ENCODE peak calls at places on chromosome 16, in four cellular contexts. I, W, X and H are unnamed samples.

GRCh38 chr16:89805136-89805905 is 11.1 kb downstream of the FANCA start:
- DNase-seq in X (peak), I (no peak), W (no peak), H (peak)

GRCh38 chr16:28504707-28505404 is 1.8 kb downstream of the IL27 start:
- DNase-seq in I (no peak), X (peak), W (no peak), H (no peak)

GRCh38 chr16:57485916-57486857 is at the start of gene DOK4:
- DNase-seq in I (peak), X (peak), W (peak), H (peak)

GRCh38 chr16:74760007-74760767 is 14.4 kb downstream of the FA2H start:
- DNase-seq in W (no peak), X (no peak), I (no peak), H (peak)

GRCh38 chr16:88993006-88993787 is 16.2 kb upstream of the CBFA2T3 start:
- DNase-seq in I (no peak), X (no peak), W (no peak), H (no peak)

GRCh38 chr16:88503771-88504488 is 50.9 kb downstream of the ZFPM1 start:
- DNase-seq in X (no peak), W (no peak), I (no peak), H (no peak)

GRCh38 chr16:21314339-21314738 is 36.2 kb upstream of the CRYM start:
- DNase-seq in X (no peak), I (no peak), W (no peak), H (no peak)

GRCh38 chr16:75244844-75245758 is 6.3 kb downstream of the BCAR1 start:
- DNase-seq in W (peak), I (peak), X (no peak), H (peak)

GRCh38 chr16:51951668-51952298 is 595.2 kb downstream of the TOX3 start:
- DNase-seq in X (no peak), W (no peak), I (no peak), H (no peak)

GRCh38 chr16:89200124-89200849 is at the start of gene SLC22A31:
- DNase-seq in I (no peak), X (no peak), W (no peak), H (no peak)

GRCh38 chr16:4376126-4376819 is 4.6 kb downstream of the VASN start:
- DNase-seq in W (peak), X (peak), I (peak), H (peak)

GRCh38 chr16:66581246-66581952 is 2.1 kb downstream of the CMTM2 start:
- DNase-seq in I (no peak), X (no peak), W (peak), H (peak)

GRCh38 chr16:29877266-29877961 is 14.4 kb upstream of the CDIPT start:
- DNase-seq in I (no peak), W (peak), X (no peak), H (peak)

GRCh38 chr16:49833055-49833454 is 22.9 kb downstream of the ZNF423 start:
- DNase-seq in X (no peak), W (no peak), I (peak), H (no peak)

GRCh38 chr16:80948886-80949502 is 57.7 kb downstream of the CMC2 start:
- DNase-seq in W (peak), X (peak), I (no peak), H (peak)

GRCh38 chr16:56294599-56294998 is 103.3 kb downstream of the GNAO1 start:
- DNase-seq in I (no peak), W (peak), X (no peak), H (peak)

GRCh38 chr16:56609463-56609921 is 1.1 kb downstream of the MT2A start:
- DNase-seq in X (peak), I (peak), W (peak), H (peak)

GRCh38 chr16:3254309-3254708 is 2.1 kb downstream of the MEFV start:
- DNase-seq in I (no peak), W (no peak), X (no peak), H (no peak)

GRCh38 chr16:48335961-48336360 is 49.3 kb downstream of the SIAH1 start:
- DNase-seq in W (no peak), I (no peak), X (no peak), H (peak)

GRCh38 chr16:2456551-2457153 is 3.3 kb upstream of the TEDC2 start:
- DNase-seq in W (no peak), X (no peak), I (no peak), H (no peak)

GRCh38 chr16:24728891-24729242 is 584 bp upstream of the TNRC6A start:
- DNase-seq in W (no peak), X (no peak), I (no peak), H (no peak)

GRCh38 chr16:51461255-51461654 is 310.2 kb upstream of the SALL1 start:
- DNase-seq in W (no peak), X (no peak), I (no peak), H (no peak)

GRCh38 chr16:55367796-55368195 is 43.8 kb downstream of the IRX6 start:
- DNase-seq in W (peak), I (no peak), X (no peak), H (peak)

GRCh38 chr16:88638323-88639230 is at the start of gene IL17C:
- DNase-seq in I (no peak), X (no peak), W (no peak), H (no peak)

GRCh38 chr16:15934991-15935390 is 14.4 kb upstream of the ABCC1 start:
- DNase-seq in I (no peak), X (no peak), W (no peak), H (no peak)

GRCh38 chr16:56262148-56262878 is 71.0 kb downstream of the GNAO1 start:
- DNase-seq in W (peak), I (no peak), X (no peak), H (no peak)

GRCh38 chr16:57846078-57846697 is 43.9 kb upstream of the KIFC3 start:
- DNase-seq in I (no peak), W (no peak), X (no peak), H (no peak)

GRCh38 chr16:57194512-57194911 is 8.4 kb downstream of the RSPRY1 start:
- DNase-seq in X (peak), W (peak), I (no peak), H (peak)

GRCh38 chr16:24986512-24987303 is 28.5 kb downstream of the ARHGAP17 start:
- DNase-seq in I (peak), X (peak), W (peak), H (peak)

GRCh38 chr16:69417537-69418199 is 6.8 kb upstream of the CYB5B start:
- DNase-seq in X (peak), W (peak), I (no peak), H (no peak)

GRCh38 chr16:14302399-14303181 is 231.5 kb downstream of the MRTFB start:
- DNase-seq in X (peak), I (peak), W (no peak), H (no peak)

GRCh38 chr16:58186176-58186944 is 11.5 kb downstream of the CSNK2A2 start:
- DNase-seq in X (no peak), I (no peak), W (no peak), H (no peak)

GRCh38 chr16:1363501-1364041 is 11.8 kb downstream of the GNPTG start:
- DNase-seq in X (no peak), I (no peak), W (peak), H (peak)